ENCODE peak calls at places on chromosomes 13 and 19, in eight cellular contexts. Y is ascending aorta, E is tibial nerve, K is colonic mucosa, J is A549, Q is IMR-90, D is astrocyte, Z is vagina. L is an unnamed sample.

GRCh38 chr19:1206733-1207301 is 1.2 kb downstream of the STK11 start:
- DNase-seq in Y (no peak), E (no peak), K (peak), J (peak), Q (no peak), D (no peak), Z (no peak), L (no peak)

GRCh38 chr19:6503407-6504201 is 1.5 kb upstream of the TUBB4A start:
- DNase-seq in Y (no peak), E (no peak), K (no peak), J (no peak), Q (no peak), D (no peak), Z (no peak), L (no peak)

GRCh38 chr13:101784313-101784712 is 331.8 kb downstream of the ITGBL1 start:
- DNase-seq in Y (no peak), E (no peak), K (no peak), J (no peak), Q (no peak), D (no peak), Z (no peak), L (no peak)

GRCh38 chr13:77810430-77810829 is 108.2 kb downstream of the EDNRB start:
- DNase-seq in Y (no peak), E (no peak), K (no peak), J (peak), Q (peak), D (peak), Z (no peak), L (no peak)

GRCh38 chr19:18119243-18120105 is 21.9 kb downstream of the MAST3 start:
- DNase-seq in Y (no peak), E (no peak), K (no peak), J (no peak), Q (no peak), D (no peak), Z (no peak), L (no peak)

GRCh38 chr13:97255515-97255999 is 33.4 kb downstream of the MBNL2 start:
- DNase-seq in Y (no peak), E (no peak), K (no peak), J (peak), Q (peak), D (no peak), Z (no peak), L (no peak)

GRCh38 chr13:111976474-111977183 is 90.3 kb upstream of the SOX1 start:
- DNase-seq in Y (no peak), E (no peak), K (no peak), J (no peak), Q (no peak), D (no peak), Z (peak), L (no peak)

GRCh38 chr19:35216833-35217707 is 11.5 kb downstream of the FAM187B start:
- DNase-seq in Y (no peak), E (no peak), K (peak), J (no peak), Q (no peak), D (no peak), Z (no peak), L (no peak)

GRCh38 chr13:25874907-25875306 is 176.9 kb downstream of the SHISA2 start:
- DNase-seq in Y (no peak), E (no peak), K (no peak), J (no peak), Q (no peak), D (no peak), Z (no peak), L (no peak)

GRCh38 chr19:13015361-13016231 is 20.3 kb downstream of the NFIX start:
- DNase-seq in Y (no peak), E (no peak), K (no peak), J (no peak), Q (peak), D (peak), Z (no peak), L (no peak)

GRCh38 chr19:52748336-52748950 is 13.6 kb upstream of the ZNF611 start:
- DNase-seq in Y (no peak), E (no peak), K (no peak), J (peak), Q (peak), D (peak), Z (no peak), L (no peak)

GRCh38 chr19:1237754-1238372 is at the start of gene CBARP:
- DNase-seq in Y (no peak), E (no peak), K (no peak), J (no peak), Q (no peak), D (no peak), Z (no peak), L (no peak)

GRCh38 chr19:14933506-14933905 is 7.8 kb upstream of the OR7C2 start:
- DNase-seq in Y (no peak), E (no peak), K (no peak), J (no peak), Q (no peak), D (no peak), Z (no peak), L (no peak)

GRCh38 chr13:102359264-102359663 is 42.6 kb downstream of the FGF14 start:
- DNase-seq in Y (no peak), E (no peak), K (no peak), J (no peak), Q (no peak), D (no peak), Z (no peak), L (no peak)

GRCh38 chr13:21075303-21076264 is 14.2 kb upstream of the LATS2 start:
- DNase-seq in Y (peak), E (no peak), K (no peak), J (no peak), Q (no peak), D (no peak), Z (no peak), L (no peak)

GRCh38 chr13:73245271-73245670 is 186.5 kb downstream of the KLF5 start:
- DNase-seq in Y (no peak), E (no peak), K (no peak), J (no peak), Q (no peak), D (no peak), Z (no peak), L (no peak)

GRCh38 chr13:75637101-75637774 is 1.1 kb downstream of the LMO7 start:
- DNase-seq in Y (no peak), E (no peak), K (no peak), J (no peak), Q (no peak), D (no peak), Z (no peak), L (no peak)

GRCh38 chr13:80251403-80251802 is 89.5 kb downstream of the SPRY2 start:
- DNase-seq in Y (no peak), E (no peak), K (no peak), J (peak), Q (peak), D (peak), Z (no peak), L (no peak)

GRCh38 chr13:77002590-77003190 is 10.8 kb downstream of the CLN5 start:
- DNase-seq in Y (no peak), E (no peak), K (no peak), J (peak), Q (peak), D (no peak), Z (no peak), L (no peak)

DNA sequence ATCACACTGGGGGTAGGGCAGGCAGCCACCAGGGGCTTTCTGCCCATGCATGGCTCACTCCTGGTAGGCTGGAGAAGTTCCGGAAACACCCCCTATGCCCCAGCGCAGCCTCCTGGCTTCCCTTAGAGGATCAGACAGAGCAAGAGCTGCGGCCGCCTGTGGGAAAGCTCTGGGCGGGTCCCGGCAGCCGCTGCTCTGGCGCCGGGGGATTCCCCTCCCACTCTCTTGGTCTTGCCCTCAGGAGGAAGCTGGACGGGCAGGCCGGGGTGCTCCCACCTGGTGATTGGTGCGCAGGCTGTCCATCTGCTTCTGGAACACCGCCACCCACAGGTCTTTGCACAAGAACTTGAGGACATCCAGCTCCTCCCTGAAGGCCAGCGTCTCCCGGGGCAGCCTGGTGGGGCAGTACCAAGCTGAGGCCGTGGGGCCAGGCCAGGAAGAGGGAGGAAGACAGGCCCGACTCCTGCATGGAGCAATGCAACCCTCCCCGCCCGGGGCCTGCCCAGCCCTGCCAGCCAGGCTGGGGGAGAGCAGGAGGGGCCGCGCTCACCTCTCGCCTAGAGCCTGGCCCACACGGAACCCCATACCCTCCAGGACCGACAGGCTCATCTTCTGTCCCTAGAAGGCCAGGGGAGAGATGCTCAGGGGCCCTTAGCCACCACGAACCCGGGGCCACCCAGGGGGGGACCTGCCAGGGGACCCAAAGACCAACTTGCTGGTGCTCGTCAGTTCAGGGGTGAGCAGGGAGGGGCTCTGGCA is 4.0 kb upstream of the NKPD1 start:
- DNase-seq in Y (no peak), E (no peak), K (peak), J (peak), Q (peak), D (peak), Z (no peak), L (peak)
- TF ChIP-seq CTCF in Y (no peak), E (no peak), K (no peak), J (no peak), Q (no peak), D (no peak), Z (no peak), L (no peak)

DNA sequence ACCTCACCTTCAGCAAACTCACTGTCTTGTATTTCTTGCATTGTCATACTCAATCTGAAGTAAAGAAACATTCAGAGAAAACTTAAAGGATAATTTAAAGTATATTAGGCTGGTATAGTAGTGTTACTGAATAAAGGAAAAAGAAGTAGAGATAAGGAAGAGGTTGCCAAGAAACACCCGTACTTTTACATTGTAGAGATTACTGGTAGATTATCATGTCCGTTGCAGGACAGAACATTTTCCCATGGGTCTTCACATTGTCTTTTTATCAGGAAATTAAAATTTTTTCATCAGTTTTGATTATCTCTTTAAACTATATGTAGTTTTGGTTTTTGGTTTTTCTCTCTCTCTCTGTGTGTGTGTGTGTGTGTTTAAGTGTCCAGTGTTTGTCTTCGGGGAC is 19.9 kb upstream of the GPR183 start:
- DNase-seq in Y (no peak), E (no peak), K (no peak), J (no peak), Q (no peak), D (no peak), Z (no peak), L (no peak)
- H3K27ac ChIP-seq in Y (no peak), E (no peak), K (no peak), J (no peak), Q (no peak), D (no peak), Z (no peak), L (no peak)

GRCh38 chr13:95301135-95301946 is at the start of gene ABCC4:
- DNase-seq in Y (peak), E (no peak), K (peak), J (peak), Q (peak), D (peak), Z (no peak), L (peak)
- TF ChIP-seq CTCF in Y (no peak), E (no peak), K (no peak), J (no peak), Q (no peak), D (no peak), Z (no peak), L (no peak)

GRCh38 chr13:23322353-23323336 is 110.9 kb downstream of the SACS start:
- DNase-seq in Y (no peak), E (no peak), K (no peak), J (no peak), Q (peak), D (no peak), Z (no peak), L (no peak)

GRCh38 chr13:23323946-23324709 is 109.4 kb downstream of the SACS start:
- DNase-seq in Y (no peak), E (no peak), K (no peak), J (no peak), Q (peak), D (peak), Z (no peak), L (no peak)

GRCh38 chr13:23320926-23321533 is 112.5 kb downstream of the SACS start:
- DNase-seq in Y (no peak), E (no peak), K (no peak), J (no peak), Q (no peak), D (no peak), Z (no peak), L (no peak)

GRCh38 chr13:23319915-23320224 is 113.6 kb downstream of the SACS start:
- DNase-seq in Y (no peak), E (no peak), K (no peak), J (no peak), Q (no peak), D (no peak), Z (no peak), L (no peak)

GRCh38 chr13:23321534-23322241 is 111.8 kb downstream of the SACS start:
- DNase-seq in Y (peak), E (no peak), K (no peak), J (peak), Q (peak), D (peak), Z (no peak), L (no peak)
- H3K27ac ChIP-seq in Y (peak), E (no peak), K (no peak), J (peak), Q (peak), D (peak), Z (no peak), L (no peak)

GRCh38 chr13:110138009-110138699 is 168.8 kb downstream of the COL4A1 start:
- DNase-seq in Y (peak), E (no peak), K (peak), J (peak), Q (peak), D (peak), Z (no peak), L (peak)
- TF ChIP-seq CTCF in Y (no peak), E (no peak), K (no peak), J (no peak), Q (no peak), D (no peak), Z (no peak), L (no peak)

DNA sequence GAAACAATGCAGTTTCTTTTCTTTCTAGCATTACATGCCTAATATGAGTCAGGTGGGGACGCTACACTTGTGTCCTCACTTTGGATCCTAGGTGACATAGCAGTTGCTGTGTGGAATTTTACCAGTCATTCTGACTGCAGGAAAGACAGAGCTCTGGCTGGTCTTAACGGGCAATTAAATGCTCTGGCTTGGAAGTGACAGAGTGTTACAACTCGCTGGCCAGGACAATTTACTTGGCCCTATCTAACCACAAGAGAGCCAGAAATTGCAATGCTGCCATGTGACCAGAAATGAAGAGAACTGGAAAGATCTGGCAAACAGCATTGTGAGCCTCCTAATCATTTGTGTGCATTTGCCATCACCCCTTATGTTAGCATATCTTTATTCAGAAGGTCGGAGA is 351.1 kb downstream of the DCT start:
- DNase-seq in Y (peak), E (peak), K (peak), J (no peak), Q (no peak), D (peak), Z (no peak), L (no peak)
- H3K27ac ChIP-seq in Y (no peak), E (no peak), K (no peak), J (no peak), Q (no peak), D (no peak), Z (no peak), L (peak)

GRCh38 chr19:20072936-20073335 is 4.9 kb upstream of the ZNF90 start:
- DNase-seq in Y (no peak), E (no peak), K (no peak), J (no peak), Q (no peak), D (no peak), Z (no peak), L (no peak)
- TF ChIP-seq CTCF in Y (no peak), E (no peak), K (no peak), J (no peak), Q (no peak), D (no peak), Z (no peak), L (no peak)

GRCh38 chr13:49956131-49956530 is 20.0 kb upstream of the SPRYD7 start:
- DNase-seq in Y (no peak), E (no peak), K (no peak), J (no peak), Q (no peak), D (no peak), Z (no peak), L (no peak)

GRCh38 chr13:49952168-49952567 is 16.0 kb upstream of the SPRYD7 start:
- DNase-seq in Y (no peak), E (no peak), K (no peak), J (no peak), Q (no peak), D (no peak), Z (no peak), L (no peak)

GRCh38 chr13:49958321-49958720 is 22.2 kb upstream of the SPRYD7 start:
- DNase-seq in Y (no peak), E (no peak), K (no peak), J (no peak), Q (peak), D (peak), Z (no peak), L (no peak)

GRCh38 chr13:49953560-49953959 is 17.4 kb upstream of the SPRYD7 start:
- DNase-seq in Y (no peak), E (no peak), K (no peak), J (no peak), Q (no peak), D (no peak), Z (no peak), L (no peak)

GRCh38 chr13:49954674-49955455 is 18.7 kb upstream of the SPRYD7 start:
- DNase-seq in Y (no peak), E (no peak), K (peak), J (peak), Q (peak), D (no peak), Z (no peak), L (no peak)
- H3K27ac ChIP-seq in Y (no peak), E (no peak), K (peak), J (no peak), Q (no peak), D (no peak), Z (no peak), L (no peak)

DNA sequence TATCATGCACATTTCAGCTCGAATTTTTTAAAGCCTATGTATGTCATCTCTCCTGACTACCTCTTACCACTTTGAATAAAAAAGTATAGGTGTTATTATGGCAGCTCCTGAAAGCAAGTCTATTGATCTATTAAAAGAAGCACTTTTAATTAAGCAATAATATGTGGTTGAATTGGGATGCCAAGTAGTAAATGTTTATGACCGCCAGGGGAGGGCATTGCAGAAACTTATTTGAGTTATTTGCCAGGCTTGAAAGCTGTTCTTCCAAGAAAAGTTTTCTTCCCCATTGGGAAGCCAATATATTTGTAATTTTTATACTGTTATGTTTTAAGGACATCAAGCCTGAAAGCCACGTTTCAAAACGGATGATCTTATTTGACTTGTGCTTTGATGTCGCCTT is 88.1 kb upstream of the SOX21 start:
- DNase-seq in Y (no peak), E (no peak), K (no peak), J (no peak), Q (no peak), D (no peak), Z (no peak), L (no peak)
- TF ChIP-seq CTCF in Y (no peak), E (no peak), K (no peak), J (no peak), Q (no peak), D (no peak), Z (no peak), L (no peak)

L was measured in lung.